ENCODE peak calls at places on chromosomes 2 and 18, in seven cellular contexts. N, I, O, L, V, K and S are unnamed samples.
A peak's percentile ranks its signal among the peaks of the same experiment; 100 is the strongest.

GRCh38 chr2:72913531-72914225 is 3.6 kb upstream of the EMX1 start:
- DNase-seq in N (no peak), O (no peak), K (no peak), V (no peak), L (no peak), I (peak; percentile 25), S (peak; percentile 14)

GRCh38 chr2:219620546-219620945 is 6.9 kb upstream of the SLC4A3 start:
- DNase-seq in N (no peak), V (no peak), K (no peak), I (no peak), L (no peak), O (no peak), S (no peak)

GRCh38 chr2:166373951-166374350 is 1.8 kb downstream of the SCN9A start:
- DNase-seq in N (peak; percentile 66), L (no peak), K (peak; percentile 47), V (no peak), O (no peak), I (no peak), S (no peak)

GRCh38 chr18:69935319-69936190 is 12.1 kb downstream of the CD226 start:
- DNase-seq in N (peak; percentile 10), O (no peak), V (no peak), L (peak; percentile 79), I (peak; percentile 80), K (no peak), S (peak; percentile 54)

GRCh38 chr18:54946149-54946581 is 13.1 kb downstream of the CCDC68 start:
- DNase-seq in V (peak; percentile 41), I (peak; percentile 90), K (no peak), L (peak; percentile 9), O (peak; percentile 78), N (peak; percentile 65), S (peak; percentile 75)

GRCh38 chr2:234436482-234436837 is 60.4 kb downstream of the ARL4C start:
- DNase-seq in I (no peak), V (no peak), O (no peak), L (no peak), N (no peak), K (no peak), S (no peak)

GRCh38 chr2:53058526-53058925 is 709.1 kb upstream of the CHAC2 start:
- DNase-seq in N (peak; percentile 19), V (no peak), L (no peak), K (no peak), O (no peak), I (no peak), S (no peak)

GRCh38 chr2:118003396-118003824 is 10.5 kb downstream of the CCDC93 start:
- DNase-seq in L (peak; percentile 39), K (peak; percentile 20), V (peak; percentile 60), N (peak; percentile 90), I (peak; percentile 71), O (peak; percentile 50), S (peak; percentile 51)

GRCh38 chr2:8515390-8515761 is 166.5 kb upstream of the ID2 start:
- DNase-seq in N (no peak), O (no peak), I (peak; percentile 91), V (no peak), L (peak; percentile 23), K (no peak), S (peak; percentile 45)

GRCh38 chr2:237895544-237896506 is 36.4 kb downstream of the RAMP1 start:
- DNase-seq in O (peak; percentile 67), I (no peak), K (no peak), N (peak; percentile 19), V (no peak), L (no peak), S (no peak)

GRCh38 chr2:41791523-41791922 is 256.3 kb upstream of the PKDCC start:
- DNase-seq in N (peak; percentile 67), O (no peak), K (no peak), L (no peak), I (no peak), V (no peak), S (no peak)

GRCh38 chr2:240463274-240463865 is 27.9 kb downstream of the GPC1 start:
- DNase-seq in I (peak; percentile 44), O (peak; percentile 9), K (no peak), V (no peak), L (peak; percentile 0), N (no peak), S (peak; percentile 16)

GRCh38 chr2:231781798-231782726 is 980 bp upstream of the PDE6D start:
- DNase-seq in I (peak; percentile 53), L (no peak), K (no peak), V (no peak), N (peak; percentile 14), O (no peak), S (no peak)

GRCh38 chr2:232772540-232772939 is 3.8 kb downstream of the KCNJ13 start:
- DNase-seq in K (no peak), L (no peak), V (no peak), O (no peak), N (no peak), I (no peak), S (no peak)

GRCh38 chr2:17470855-17471641 is 47.2 kb downstream of the RAD51AP2 start:
- DNase-seq in K (peak; percentile 2), L (no peak), V (no peak), N (no peak), O (no peak), I (no peak), S (no peak)

GRCh38 chr2:98508690-98509054 is 64.0 kb downstream of the INPP4A start:
- DNase-seq in I (peak; percentile 78), K (no peak), N (no peak), V (peak; percentile 61), O (no peak), L (peak; percentile 32), S (peak; percentile 41)

GRCh38 chr2:237326250-237327171 is 87.5 kb downstream of the COL6A3 start:
- DNase-seq in L (no peak), V (no peak), O (no peak), K (no peak), I (no peak), N (peak; percentile 37), S (no peak)

GRCh38 chr18:46051731-46052461 is 20.2 kb downstream of the PSTPIP2 start:
- DNase-seq in K (no peak), O (peak; percentile 48), N (peak; percentile 78), V (no peak), I (no peak), L (no peak), S (peak; percentile 53)

GRCh38 chr18:57660961-57661360 is 39.3 kb upstream of the NARS1 start:
- DNase-seq in N (no peak), L (no peak), K (no peak), V (no peak), I (no peak), O (no peak), S (no peak)

GRCh38 chr2:153641046-153641445 is 162.5 kb upstream of the RPRM start:
- DNase-seq in I (no peak), L (no peak), V (no peak), K (no peak), O (no peak), N (no peak), S (no peak)

GRCh38 chr2:230447036-230447435 is 31.0 kb downstream of the SP100 start:
- DNase-seq in N (no peak), L (no peak), O (no peak), K (no peak), I (no peak), V (no peak), S (no peak)

GRCh38 chr2:112154246-112155110 is 16.3 kb downstream of the FBLN7 start:
- DNase-seq in K (no peak), L (peak; percentile 53), N (no peak), V (no peak), O (no peak), I (peak; percentile 67), S (peak; percentile 9)

GRCh38 chr2:112156152-112156986 is 18.2 kb downstream of the FBLN7 start:
- DNase-seq in O (no peak), I (no peak), K (no peak), V (no peak), N (no peak), L (no peak), S (no peak)

GRCh38 chr2:112155331-112156151 is 17.4 kb downstream of the FBLN7 start:
- DNase-seq in O (no peak), K (no peak), L (peak; percentile 41), V (no peak), I (peak; percentile 61), N (no peak), S (peak; percentile 17)

GRCh38 chr2:112159454-112159921 is 21.3 kb downstream of the FBLN7 start:
- DNase-seq in V (no peak), L (no peak), O (no peak), N (no peak), K (no peak), I (peak; percentile 86), S (no peak)

DNA sequence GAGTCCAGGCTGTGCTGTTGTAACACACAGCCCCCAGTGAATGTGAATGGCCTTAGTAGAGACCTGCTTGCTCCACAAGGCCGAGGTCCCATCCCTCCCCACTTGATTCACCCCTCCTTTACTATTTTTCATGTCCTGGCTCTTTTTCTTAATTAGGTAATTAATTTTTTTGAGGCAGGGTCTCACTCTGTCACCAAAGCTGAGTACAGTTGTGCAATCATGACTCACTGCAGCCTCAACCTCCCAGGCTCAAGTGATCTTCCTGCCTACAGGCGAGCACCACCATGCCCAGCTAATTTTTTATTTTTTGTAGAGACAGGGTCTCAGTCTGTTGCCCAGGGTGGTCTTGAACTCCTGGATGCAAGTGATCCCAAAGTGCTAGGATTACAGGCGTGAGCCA is 19.3 kb downstream of the FBLN7 start:
- DNase-seq in O (no peak), L (no peak), V (no peak), I (no peak), K (no peak), N (no peak), S (no peak)
- TF ChIP-seq CTCF in O (no peak), L (no peak), V (no peak), I (no peak), K (no peak), N (no peak), S (no peak)

DNA sequence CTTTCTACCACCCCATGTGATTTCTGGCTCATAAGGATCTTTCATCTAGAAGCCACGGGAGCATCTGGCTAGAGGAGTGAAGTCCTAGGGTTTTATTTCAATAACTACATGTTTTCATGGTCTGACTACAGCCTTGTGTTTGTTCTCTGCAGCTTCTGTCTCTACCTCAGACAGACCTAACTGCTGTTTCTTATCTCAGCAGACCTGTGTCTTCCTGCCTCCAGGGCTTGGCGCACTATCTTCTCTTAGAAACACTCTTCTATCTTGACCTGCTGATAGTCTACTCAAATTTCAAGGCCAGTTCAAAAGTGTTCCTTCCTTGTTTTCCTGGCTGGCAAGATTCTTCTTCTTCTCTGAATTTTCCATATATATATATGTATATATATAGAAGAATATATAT is 11.0 kb upstream of the TRIB2 start:
- DNase-seq in V (no peak), N (no peak), O (no peak), I (no peak), L (no peak), K (no peak), S (no peak)
- H3K27ac ChIP-seq in V (no peak overlapping the region), N (no peak overlapping the region), O (peak overlapping the region; percentile 58), I (no peak overlapping the region), L (no peak overlapping the region), K (no peak overlapping the region), S (no peak overlapping the region)

GRCh38 chr18:48828713-48829442 is 121.9 kb downstream of the SMAD7 start:
- DNase-seq in K (no peak), L (no peak), O (no peak), N (peak; percentile 69), V (no peak), I (peak; percentile 44), S (peak; percentile 14)
- TF ChIP-seq CTCF in K (no peak), L (no peak), O (no peak), N (peak; percentile 28), V (no peak), I (no peak), S (no peak)

DNA sequence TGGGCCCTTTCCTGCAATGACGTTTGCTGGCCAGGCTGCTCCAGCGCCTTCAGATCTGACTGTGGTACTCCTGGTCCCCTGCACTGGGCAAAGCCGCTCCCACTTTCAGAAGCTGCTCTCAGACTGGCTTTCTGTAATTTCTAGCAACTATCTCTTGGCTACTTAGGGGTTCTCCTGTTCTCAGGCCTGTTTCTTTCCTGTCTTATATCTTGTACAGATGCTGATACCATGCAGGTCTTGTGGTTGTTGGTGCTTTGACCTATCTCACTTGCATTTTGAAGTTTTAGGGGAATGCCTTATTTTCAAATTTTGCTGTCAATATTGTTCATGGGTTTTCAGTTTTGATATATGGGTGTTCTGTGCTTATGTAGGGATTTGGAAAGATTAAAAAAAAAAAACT is 145.8 kb downstream of the CLIP4 start:
- DNase-seq in I (no peak), O (no peak), N (no peak), K (no peak), L (no peak), V (no peak), S (no peak)
- H3K27ac ChIP-seq in I (no peak overlapping the region), O (no peak overlapping the region), N (no peak overlapping the region), K (no peak overlapping the region), L (no peak overlapping the region), V (no peak overlapping the region), S (no peak overlapping the region)